ENCODE peak calls at places on chromosomes 5 and 9, in seven cellular contexts. One of them, this sample, is unnamed.

GRCh38 chr5:61292130-61292672 is 39.9 kb upstream of the ZSWIM6 start:
- DNase-seq in mammary epithelial cell: no peak
- DNase-seq in AG10803: no peak
- DNase-seq in ovary: no peak
- DNase-seq in transverse colon: no peak
- DNase-seq in body of pancreas: no peak
- DNase-seq in psoas muscle: no peak
- DNase-seq in this sample: no peak

GRCh38 chr5:78504726-78505431 is 143.7 kb downstream of the LHFPL2 start:
- DNase-seq in mammary epithelial cell: peak; percentile 99
- DNase-seq in AG10803: peak; percentile 99
- DNase-seq in ovary: peak; percentile 87
- DNase-seq in transverse colon: peak; percentile 72
- DNase-seq in body of pancreas: peak; percentile 91
- DNase-seq in psoas muscle: peak; percentile 93
- DNase-seq in this sample: peak; percentile 95

GRCh38 chr9:35689601-35690446 is at the start of gene TPM2:
- DNase-seq in mammary epithelial cell: peak; percentile 55
- DNase-seq in AG10803: peak; percentile 89
- DNase-seq in ovary: peak; percentile 75
- DNase-seq in transverse colon: peak; percentile 73
- DNase-seq in body of pancreas: peak; percentile 28
- DNase-seq in psoas muscle: peak; percentile 90
- DNase-seq in this sample: no peak

GRCh38 chr5:10331341-10331796 is 22.1 kb upstream of the MARCHF6 start:
- DNase-seq in mammary epithelial cell: no peak
- DNase-seq in AG10803: peak; percentile 77
- DNase-seq in ovary: peak; percentile 92
- DNase-seq in transverse colon: no peak
- DNase-seq in body of pancreas: peak; percentile 92
- DNase-seq in psoas muscle: peak; percentile 68
- DNase-seq in this sample: no peak

GRCh38 chr9:101849102-101849707 is 110.8 kb upstream of the GRIN3A start:
- DNase-seq in mammary epithelial cell: no peak
- DNase-seq in AG10803: no peak
- DNase-seq in ovary: no peak
- DNase-seq in transverse colon: peak; percentile 26
- DNase-seq in body of pancreas: no peak
- DNase-seq in psoas muscle: no peak
- DNase-seq in this sample: no peak

GRCh38 chr5:9582406-9582805 is 36.5 kb upstream of the SEMA5A start:
- DNase-seq in mammary epithelial cell: no peak
- DNase-seq in AG10803: peak; percentile 16
- DNase-seq in ovary: no peak
- DNase-seq in transverse colon: no peak
- DNase-seq in body of pancreas: no peak
- DNase-seq in psoas muscle: no peak
- DNase-seq in this sample: no peak

GRCh38 chr5:172713113-172713808 is 57.7 kb downstream of the DUSP1 start:
- DNase-seq in mammary epithelial cell: no peak
- DNase-seq in AG10803: no peak
- DNase-seq in ovary: peak; percentile 81
- DNase-seq in transverse colon: peak; percentile 57
- DNase-seq in body of pancreas: peak; percentile 42
- DNase-seq in psoas muscle: peak; percentile 84
- DNase-seq in this sample: no peak

GRCh38 chr5:98510111-98510510 is 263.4 kb upstream of the RGMB start:
- DNase-seq in mammary epithelial cell: peak; percentile 7
- DNase-seq in AG10803: peak; percentile 39
- DNase-seq in ovary: no peak
- DNase-seq in transverse colon: peak; percentile 41
- DNase-seq in body of pancreas: peak; percentile 31
- DNase-seq in psoas muscle: no peak
- DNase-seq in this sample: no peak

GRCh38 chr5:57173026-57173317 is 887 bp upstream of the GPBP1 start:
- DNase-seq in mammary epithelial cell: no peak
- DNase-seq in AG10803: no peak
- DNase-seq in ovary: no peak
- DNase-seq in transverse colon: no peak
- DNase-seq in body of pancreas: no peak
- DNase-seq in psoas muscle: no peak
- DNase-seq in this sample: no peak

GRCh38 chr9:124263158-124263557 is 5.4 kb downstream of the NEK6 start:
- DNase-seq in mammary epithelial cell: no peak
- DNase-seq in AG10803: no peak
- DNase-seq in ovary: no peak
- DNase-seq in transverse colon: no peak
- DNase-seq in body of pancreas: no peak
- DNase-seq in psoas muscle: no peak
- DNase-seq in this sample: no peak

GRCh38 chr9:127397722-127398647 is 1.0 kb downstream of the SLC2A8 start:
- DNase-seq in mammary epithelial cell: peak; percentile 11
- DNase-seq in AG10803: peak; percentile 13
- DNase-seq in ovary: peak; percentile 57
- DNase-seq in transverse colon: peak; percentile 57
- DNase-seq in body of pancreas: peak; percentile 34
- DNase-seq in psoas muscle: peak; percentile 74
- DNase-seq in this sample: no peak

GRCh38 chr5:74540582-74540981 is 99.9 kb downstream of the ENC1 start:
- DNase-seq in mammary epithelial cell: no peak
- DNase-seq in AG10803: no peak
- DNase-seq in ovary: no peak
- DNase-seq in transverse colon: no peak
- DNase-seq in body of pancreas: no peak
- DNase-seq in psoas muscle: no peak
- DNase-seq in this sample: no peak

GRCh38 chr5:74541381-74541781 is 99.1 kb downstream of the ENC1 start:
- DNase-seq in mammary epithelial cell: peak; percentile 31
- DNase-seq in AG10803: peak; percentile 59
- DNase-seq in ovary: no peak
- DNase-seq in transverse colon: no peak
- DNase-seq in body of pancreas: no peak
- DNase-seq in psoas muscle: no peak
- DNase-seq in this sample: no peak

GRCh38 chr5:74544811-74545210 is 95.7 kb downstream of the ENC1 start:
- DNase-seq in mammary epithelial cell: no peak
- DNase-seq in AG10803: no peak
- DNase-seq in ovary: no peak
- DNase-seq in transverse colon: no peak
- DNase-seq in body of pancreas: no peak
- DNase-seq in psoas muscle: no peak
- DNase-seq in this sample: no peak

GRCh38 chr5:74542477-74542876 is 98.1 kb downstream of the ENC1 start:
- DNase-seq in mammary epithelial cell: peak; percentile 81
- DNase-seq in AG10803: peak; percentile 45
- DNase-seq in ovary: no peak
- DNase-seq in transverse colon: no peak
- DNase-seq in body of pancreas: no peak
- DNase-seq in psoas muscle: no peak
- DNase-seq in this sample: no peak

GRCh38 chr5:74543162-74543995 is 97.1 kb downstream of the ENC1 start:
- DNase-seq in mammary epithelial cell: peak; percentile 91
- DNase-seq in AG10803: peak; percentile 93
- DNase-seq in ovary: no peak
- DNase-seq in transverse colon: no peak
- DNase-seq in body of pancreas: peak; percentile 78
- DNase-seq in psoas muscle: no peak
- DNase-seq in this sample: peak; percentile 84
- H3K4me3 ChIP-seq in mammary epithelial cell: no peak overlapping the region
- H3K4me3 ChIP-seq in AG10803: peak overlapping the region; percentile 35
- H3K4me3 ChIP-seq in ovary: no peak overlapping the region
- H3K4me3 ChIP-seq in transverse colon: no peak overlapping the region
- H3K4me3 ChIP-seq in body of pancreas: no peak overlapping the region
- H3K4me3 ChIP-seq in psoas muscle: peak overlapping the region; percentile 8
- H3K4me3 ChIP-seq in this sample: peak overlapping the region; percentile 11

DNA sequence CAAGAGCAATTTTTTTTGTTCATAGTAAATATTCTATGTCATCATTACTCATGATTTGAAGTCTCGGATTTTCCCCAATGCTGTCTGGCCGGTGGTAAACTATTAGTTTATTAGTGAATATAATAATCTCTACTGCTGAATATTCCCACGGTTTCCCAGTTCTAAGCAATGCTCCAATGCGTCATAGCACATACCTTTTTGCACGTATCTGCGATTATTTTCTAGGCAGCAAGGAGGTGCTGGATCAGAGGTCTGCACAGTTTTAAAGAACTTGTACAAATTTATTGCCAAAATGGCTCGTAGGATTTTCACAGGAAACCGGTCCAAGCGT is 43.9 kb upstream of the TCF7 start:
- DNase-seq in mammary epithelial cell: peak; percentile 69
- DNase-seq in AG10803: no peak
- DNase-seq in ovary: no peak
- DNase-seq in transverse colon: no peak
- DNase-seq in body of pancreas: no peak
- DNase-seq in psoas muscle: no peak
- DNase-seq in this sample: no peak
- TF ChIP-seq CTCF in mammary epithelial cell: peak; percentile 36
- TF ChIP-seq CTCF in AG10803: no peak
- TF ChIP-seq CTCF in ovary: no peak
- TF ChIP-seq CTCF in transverse colon: no peak
- TF ChIP-seq CTCF in body of pancreas: no peak
- TF ChIP-seq CTCF in psoas muscle: no peak
- TF ChIP-seq CTCF in this sample: no peak

DNA sequence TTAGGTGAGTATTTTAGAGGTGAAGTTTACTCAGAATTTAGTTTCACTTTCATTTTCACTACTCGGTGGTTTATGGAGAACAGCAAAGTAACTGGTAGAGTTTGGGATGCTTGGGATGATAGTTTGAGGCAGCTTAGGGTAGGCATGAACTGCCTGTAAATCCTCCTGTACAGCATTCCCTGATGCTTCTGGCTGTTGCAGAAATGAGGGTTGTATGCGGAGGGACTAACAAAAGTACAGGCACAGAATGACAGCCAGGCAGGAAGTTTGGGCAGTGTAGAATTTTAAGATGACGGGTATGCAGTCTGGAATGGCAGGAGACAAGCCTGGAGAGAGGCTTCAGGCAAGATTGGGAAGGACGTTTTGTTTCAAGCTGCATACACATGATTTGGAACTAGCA is 48.0 kb upstream of the FAM120AOS start:
- DNase-seq in mammary epithelial cell: peak; percentile 18
- DNase-seq in AG10803: peak; percentile 28
- DNase-seq in ovary: no peak
- DNase-seq in transverse colon: no peak
- DNase-seq in body of pancreas: no peak
- DNase-seq in psoas muscle: no peak
- DNase-seq in this sample: no peak
- H3K4me3 ChIP-seq in mammary epithelial cell: peak overlapping the region; percentile 37
- H3K4me3 ChIP-seq in AG10803: peak overlapping the region; percentile 65
- H3K4me3 ChIP-seq in ovary: peak overlapping the region; percentile 33
- H3K4me3 ChIP-seq in transverse colon: no peak overlapping the region
- H3K4me3 ChIP-seq in body of pancreas: no peak overlapping the region
- H3K4me3 ChIP-seq in psoas muscle: peak overlapping the region; percentile 53
- H3K4me3 ChIP-seq in this sample: peak overlapping the region; percentile 15

GRCh38 chr5:131649160-131649559 is 14.1 kb upstream of the RAPGEF6 start:
- DNase-seq in mammary epithelial cell: peak; percentile 53
- DNase-seq in AG10803: no peak
- DNase-seq in ovary: no peak
- DNase-seq in transverse colon: no peak
- DNase-seq in body of pancreas: no peak
- DNase-seq in psoas muscle: no peak
- DNase-seq in this sample: no peak
- TF ChIP-seq CTCF in mammary epithelial cell: no peak
- TF ChIP-seq CTCF in AG10803: no peak
- TF ChIP-seq CTCF in ovary: no peak
- TF ChIP-seq CTCF in transverse colon: no peak
- TF ChIP-seq CTCF in body of pancreas: no peak
- TF ChIP-seq CTCF in psoas muscle: no peak
- TF ChIP-seq CTCF in this sample: no peak

DNA sequence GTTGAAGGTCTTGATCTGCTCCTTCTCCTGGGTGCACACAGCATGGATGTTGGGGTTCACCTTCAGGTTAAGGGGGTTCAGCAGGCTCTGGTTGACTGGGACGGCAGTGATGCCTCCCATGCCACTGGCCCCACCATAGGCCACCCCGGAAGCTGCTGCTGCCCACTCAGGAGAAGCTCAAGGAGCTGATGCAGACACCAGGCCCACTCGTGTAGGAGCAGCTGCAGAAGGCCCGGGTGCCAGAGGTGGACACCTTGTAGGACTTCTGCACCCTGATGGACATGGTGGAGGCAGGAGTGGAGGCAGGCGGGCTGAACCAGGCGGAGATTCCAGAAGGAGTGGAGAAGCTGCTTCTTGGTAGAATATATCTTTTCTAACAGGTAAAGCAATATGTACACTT is 171.2 kb downstream of the PPP2R2B start:
- DNase-seq in mammary epithelial cell: no peak
- DNase-seq in AG10803: no peak
- DNase-seq in ovary: no peak
- DNase-seq in transverse colon: no peak
- DNase-seq in body of pancreas: no peak
- DNase-seq in psoas muscle: peak; percentile 31
- DNase-seq in this sample: no peak
- H3K4me3 ChIP-seq in mammary epithelial cell: no peak overlapping the region
- H3K4me3 ChIP-seq in AG10803: no peak overlapping the region
- H3K4me3 ChIP-seq in ovary: no peak overlapping the region
- H3K4me3 ChIP-seq in transverse colon: no peak overlapping the region
- H3K4me3 ChIP-seq in body of pancreas: no peak overlapping the region
- H3K4me3 ChIP-seq in psoas muscle: no peak overlapping the region
- H3K4me3 ChIP-seq in this sample: no peak overlapping the region

DNA sequence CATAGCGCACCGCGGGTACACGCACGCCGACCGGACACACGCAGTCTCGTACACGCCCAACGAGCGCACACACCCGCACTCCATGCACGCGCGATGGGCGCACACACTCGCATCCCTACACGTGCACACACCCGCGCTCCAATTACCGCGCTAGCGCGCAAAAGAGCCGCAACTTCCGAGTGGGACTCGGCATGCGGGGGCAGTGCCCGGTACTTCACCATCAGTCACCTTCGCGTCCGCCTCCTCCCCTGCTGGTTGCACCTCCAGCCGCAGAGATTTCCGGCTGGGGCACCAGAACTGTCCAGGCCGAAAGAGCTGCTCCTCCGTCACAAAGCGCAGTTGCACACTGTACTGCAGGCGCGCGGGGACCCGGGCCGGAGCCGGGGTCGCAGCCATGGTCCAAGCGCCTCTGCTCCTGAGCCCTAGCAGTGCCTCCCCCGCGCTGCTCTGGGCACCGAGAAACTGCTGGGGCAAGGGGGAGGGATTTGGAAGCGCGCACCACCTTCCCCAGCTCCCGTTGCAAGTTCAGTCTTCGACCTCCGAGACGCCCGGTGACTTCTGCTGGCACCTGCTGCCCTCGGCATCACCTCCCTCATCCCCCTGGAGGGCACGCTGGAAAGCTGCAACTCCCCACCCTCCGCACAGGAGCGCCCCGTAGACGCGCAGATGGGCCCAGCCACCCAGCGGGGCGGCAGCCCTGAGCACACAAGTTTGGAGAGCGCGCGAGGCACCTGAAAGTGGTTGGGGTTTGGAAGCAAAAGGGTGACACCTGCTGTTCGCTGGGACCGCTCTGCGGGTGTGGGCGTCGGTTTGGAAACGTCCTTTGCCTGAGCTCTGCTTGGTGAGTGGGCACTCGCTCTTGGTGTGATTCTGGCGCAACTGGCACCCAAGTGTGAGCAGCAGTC is 337.4 kb upstream of the PUM3 start:
- DNase-seq in mammary epithelial cell: peak; percentile 60
- DNase-seq in AG10803: no peak
- DNase-seq in ovary: peak; percentile 16
- DNase-seq in transverse colon: peak; percentile 54
- DNase-seq in body of pancreas: peak; percentile 64
- DNase-seq in psoas muscle: peak; percentile 55
- DNase-seq in this sample: no peak
- TF ChIP-seq CTCF in mammary epithelial cell: peak; percentile 68
- TF ChIP-seq CTCF in AG10803: no peak
- TF ChIP-seq CTCF in ovary: no peak
- TF ChIP-seq CTCF in transverse colon: peak; percentile 27
- TF ChIP-seq CTCF in body of pancreas: peak; percentile 19
- TF ChIP-seq CTCF in psoas muscle: peak; percentile 14
- TF ChIP-seq CTCF in this sample: peak; percentile 23